ENCODE peak calls at places on chromosomes 13 and 19, in five cellular contexts. M is tibial nerve, E is IMR-90, I is Peyer's patch, Y is thyroid gland. F is an unnamed sample. For H3K4me1, the result is how much of the 10 kb centered on the place peaks cover.

GRCh38 chr13:78020861-78021260 is 102.2 kb upstream of the EDNRB start:
- DNase-seq in I (no peak), M (no peak), E (no peak), Y (no peak), F (no peak)

GRCh38 chr19:52592301-52592700 is 22.2 kb downstream of the ZNF701 start:
- DNase-seq in M (no peak), Y (no peak), E (no peak), I (no peak), F (no peak)

GRCh38 chr13:69579351-69579750 is 528.3 kb upstream of the ATXN8OS start:
- DNase-seq in Y (no peak), E (no peak), I (no peak), M (no peak), F (no peak)

GRCh38 chr13:33787051-33787591 is 30.8 kb upstream of the RFC3 start:
- DNase-seq in I (no peak), Y (no peak), E (no peak), M (no peak), F (no peak)

GRCh38 chr19:35462476-35462953 is 14.5 kb downstream of the FFAR2 start:
- DNase-seq in I (peak), M (no peak), E (no peak), Y (no peak), F (no peak)

GRCh38 chr13:114096031-114096485 is 36.4 kb downstream of the RASA3 start:
- DNase-seq in Y (no peak), E (no peak), I (peak), M (no peak), F (no peak)

GRCh38 chr19:46840157-46840942 is 10.3 kb downstream of the AP2S1 start:
- DNase-seq in E (peak), Y (peak), I (no peak), M (peak), F (no peak)

GRCh38 chr19:39692822-39693221 is 11.5 kb upstream of the LGALS14 start:
- DNase-seq in E (no peak), I (no peak), Y (no peak), M (no peak), F (no peak)

GRCh38 chr19:2970201-2970838 is 7.0 kb upstream of the TLE6 start:
- DNase-seq in M (no peak), E (no peak), I (no peak), Y (peak), F (no peak)

GRCh38 chr13:80374453-80374852 is 33.5 kb upstream of the SPRY2 start:
- DNase-seq in M (peak), Y (no peak), E (no peak), I (no peak), F (no peak)

GRCh38 chr13:31951215-31951678 is 80.3 kb upstream of the FRY start:
- DNase-seq in E (peak), I (peak), Y (peak), M (peak), F (peak)

GRCh38 chr13:84366484-84366883 is 484.2 kb upstream of the SLITRK1 start:
- DNase-seq in E (peak), I (no peak), M (no peak), Y (no peak), F (no peak)

GRCh38 chr13:91493442-91493841 is 95.0 kb downstream of the GPC5 start:
- DNase-seq in I (no peak), Y (no peak), M (no peak), E (no peak), F (no peak)

GRCh38 chr19:51179297-51179696 is 37.2 kb downstream of the SIGLEC7 start:
- DNase-seq in I (no peak), M (no peak), Y (no peak), E (no peak), F (no peak)

GRCh38 chr13:25018729-25019115 is 77.2 kb upstream of the PABPC3 start:
- DNase-seq in M (no peak), Y (peak), E (no peak), I (no peak), F (no peak)

GRCh38 chr19:31975461-31975860 is 369.9 kb upstream of the ZNF507 start:
- DNase-seq in I (no peak), E (no peak), M (no peak), Y (peak), F (no peak)

GRCh38 chr13:79681069-79681468 is 200.1 kb downstream of the NDFIP2 start:
- DNase-seq in I (no peak), E (no peak), M (no peak), Y (no peak), F (no peak)

GRCh38 chr19:1422360-1422759 is 15.0 kb downstream of the DAZAP1 start:
- DNase-seq in Y (no peak), E (no peak), M (no peak), I (no peak), F (no peak)

GRCh38 chr13:97568850-97569249 is 134.9 kb downstream of the RAP2A start:
- DNase-seq in I (no peak), E (no peak), Y (no peak), M (no peak), F (no peak)

GRCh38 chr13:23609414-23610186 is 39.4 kb downstream of the TNFRSF19 start:
- DNase-seq in M (peak), I (no peak), Y (peak), E (peak), F (no peak)

GRCh38 chr13:110560606-110561334 is 752 bp downstream of the RAB20 start:
- DNase-seq in Y (peak), I (no peak), E (no peak), M (no peak), F (no peak)

GRCh38 chr19:58538257-58539168 is 5.4 kb upstream of the TRIM28 start:
- DNase-seq in I (peak), E (no peak), Y (peak), M (no peak), F (no peak)
- TF ChIP-seq POLR2A in I (no peak), E (no peak), Y (no peak), M (no peak), F (no peak)

GRCh38 chr19:23254141-23254910 is 4.1 kb upstream of the ZNF724 start:
- DNase-seq in Y (no peak), E (no peak), I (no peak), M (no peak), F (no peak)

GRCh38 chr19:23255700-23256099 is 5.5 kb upstream of the ZNF724 start:
- DNase-seq in E (no peak), Y (no peak), M (no peak), I (no peak), F (no peak)

GRCh38 chr19:23249911-23250649 is at the start of gene ZNF724:
- DNase-seq in E (peak), I (peak), M (peak), Y (peak), F (peak)
- H3K4me3 ChIP-seq in E (peak), I (peak), M (peak), Y (peak), F (peak)

GRCh38 chr19:41297628-41298326 is 12.2 kb upstream of the CCDC97 start:
- DNase-seq in Y (no peak), I (peak), E (no peak), M (no peak), F (no peak)

GRCh38 chr19:41294393-41294792 is 15.6 kb upstream of the CCDC97 start:
- DNase-seq in M (no peak), Y (no peak), E (no peak), I (no peak), F (no peak)

GRCh38 chr19:41298327-41298964 is 11.5 kb upstream of the CCDC97 start:
- DNase-seq in M (peak), E (peak), Y (peak), I (peak), F (no peak)

GRCh38 chr19:41296323-41296935 is 13.5 kb upstream of the CCDC97 start:
- DNase-seq in M (no peak), E (no peak), I (no peak), Y (no peak), F (no peak)

DNA sequence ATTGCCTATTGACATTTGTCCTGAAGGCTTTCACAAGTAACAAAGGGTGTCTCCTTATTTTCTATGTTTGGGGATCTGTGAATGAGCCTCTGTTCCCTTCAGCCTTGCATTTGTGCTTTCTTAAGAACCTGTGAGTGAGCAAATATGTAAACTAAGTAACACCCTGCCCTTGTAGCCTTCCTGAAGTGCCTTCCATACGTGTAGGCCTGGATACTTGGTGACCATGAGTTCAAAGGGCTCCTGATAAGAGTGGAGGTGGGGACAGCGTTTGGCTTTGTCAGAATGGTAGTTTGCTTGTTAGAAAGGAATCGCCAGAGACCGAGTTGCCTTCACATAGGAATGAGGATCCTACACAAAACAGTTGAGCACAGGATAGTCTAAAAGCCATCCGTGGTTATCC is 14.5 kb upstream of the CCDC97 start:
- DNase-seq in E (no peak), Y (no peak), M (no peak), I (no peak), F (no peak)
- H3K4me1 ChIP-seq in E (under half), Y (under half), M (under half), I (under half), F (under half)

GRCh38 chr19:45455707-45456499 is 11.9 kb upstream of the FOSB start:
- DNase-seq in I (peak), M (peak), E (peak), Y (peak), F (no peak)
- TF ChIP-seq POLR2A in I (no peak), M (no peak), E (no peak), Y (no peak), F (no peak)

GRCh38 chr19:21434516-21434915 is 37.6 kb downstream of the ZNF493 start:
- DNase-seq in E (no peak), Y (no peak), I (no peak), M (no peak), F (no peak)

GRCh38 chr19:21434967-21435544 is 38.1 kb downstream of the ZNF493 start:
- DNase-seq in E (no peak), M (no peak), I (no peak), Y (no peak), F (no peak)

GRCh38 chr19:21430674-21431073 is 33.7 kb downstream of the ZNF493 start:
- DNase-seq in M (no peak), E (no peak), I (no peak), Y (no peak), F (no peak)

GRCh38 chr19:21432590-21432989 is 35.7 kb downstream of the ZNF493 start:
- DNase-seq in I (no peak), Y (no peak), E (no peak), M (no peak), F (no peak)
- H3K4me3 ChIP-seq in I (no peak), Y (no peak), E (no peak), M (no peak), F (no peak)

GRCh38 chr13:21012841-21013681 is 48.3 kb downstream of the LATS2 start:
- DNase-seq in E (no peak), I (peak), Y (no peak), M (no peak), F (no peak)
- H3K4me1 ChIP-seq in E (under half), I (under half), Y (half or more), M (under half), F (under half)

DNA sequence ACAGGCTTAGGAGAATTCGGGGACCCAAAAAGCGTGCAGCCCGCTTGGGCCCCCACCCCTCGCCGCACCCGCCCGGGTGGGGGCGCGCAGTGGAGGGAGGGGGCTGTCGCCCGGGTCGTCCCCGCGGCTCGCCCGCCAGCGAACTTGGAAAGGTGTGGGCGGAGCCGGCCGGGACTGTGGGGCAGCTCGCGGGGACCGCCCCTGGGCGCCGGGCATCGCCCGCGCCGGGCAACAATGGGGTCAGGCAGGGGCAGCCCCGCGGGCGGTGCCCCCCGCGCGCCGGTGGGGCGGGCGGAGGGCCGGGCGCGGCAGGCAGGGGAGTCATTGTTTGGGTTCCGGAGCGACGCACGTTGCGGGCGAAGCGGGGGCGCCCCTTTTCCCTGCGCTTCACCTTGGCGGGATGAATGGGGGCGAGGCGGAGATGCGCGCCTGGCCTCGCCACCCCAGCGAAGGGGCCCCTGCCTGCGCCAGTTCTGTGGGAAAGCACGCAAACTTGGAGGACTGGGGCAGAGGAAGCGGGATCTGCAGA is 637 bp upstream of the KLF12 start:
- DNase-seq in M (no peak), Y (peak), E (no peak), I (peak), F (no peak)
- TF ChIP-seq POLR2A in M (no peak), Y (no peak), E (no peak), I (no peak), F (no peak)

DNA sequence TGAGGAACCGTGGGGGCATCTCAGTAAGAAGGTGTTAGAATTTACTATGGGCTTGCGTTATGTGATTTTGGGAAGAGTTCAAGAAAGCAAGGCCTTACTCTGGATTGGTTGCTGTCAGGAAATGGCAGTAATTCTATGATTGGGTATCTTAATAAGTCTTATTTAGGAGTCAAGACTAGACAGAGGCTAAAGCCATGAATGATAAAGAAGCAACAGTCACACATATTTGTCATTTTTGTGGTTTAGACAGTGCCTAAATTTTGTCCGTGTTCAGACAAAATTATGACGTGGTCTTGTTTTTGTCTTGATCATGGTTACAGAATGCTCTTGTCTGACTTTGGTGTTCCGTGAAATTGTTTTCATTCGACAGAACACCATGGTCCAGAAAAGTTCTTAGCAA is 886 bp upstream of the SLC46A3 start:
- DNase-seq in E (peak), M (no peak), Y (no peak), I (no peak), F (no peak)
- H3K4me3 ChIP-seq in E (no peak), M (no peak), Y (no peak), I (peak), F (no peak)

GRCh38 chr19:15321739-15322138 is 10.6 kb downstream of the BRD4 start:
- DNase-seq in I (no peak), E (no peak), M (no peak), Y (no peak), F (no peak)
- H3K4me1 ChIP-seq in I (half or more), E (under half), M (half or more), Y (half or more), F (half or more)